ENCODE peak calls at places on chromosomes 3 and 15, in nine cellular contexts. One of them, this sample, is unnamed.

GRCh38 chr3:23738946-23739345 is 66.8 kb upstream of the UBE2E1 start:
- DNase-seq in NCI-H1092: no peak
- DNase-seq in fibroblast of mammary gland: peak
- DNase-seq in HEK293T: no peak
- DNase-seq in AG04450: no peak
- DNase-seq in astrocyte of the spinal cord: no peak
- DNase-seq in T47D: no peak
- DNase-seq in KG1: no peak
- DNase-seq in esophagus muscularis mucosa: no peak
- DNase-seq in this sample: no peak

GRCh38 chr3:196336319-196337145 is 1.7 kb downstream of the TM4SF19 start:
- DNase-seq in HEK293T: no peak
- DNase-seq in esophagus muscularis mucosa: no peak
- DNase-seq in T47D: no peak
- DNase-seq in astrocyte of the spinal cord: no peak
- DNase-seq in NCI-H1092: no peak
- DNase-seq in AG04450: no peak
- DNase-seq in KG1: no peak
- DNase-seq in fibroblast of mammary gland: peak
- DNase-seq in this sample: no peak

GRCh38 chr3:127459891-127460290 is 130.6 kb downstream of the TPRA1 start:
- DNase-seq in AG04450: no peak
- DNase-seq in fibroblast of mammary gland: no peak
- DNase-seq in astrocyte of the spinal cord: no peak
- DNase-seq in NCI-H1092: no peak
- DNase-seq in KG1: no peak
- DNase-seq in HEK293T: no peak
- DNase-seq in esophagus muscularis mucosa: no peak
- DNase-seq in T47D: no peak
- DNase-seq in this sample: no peak

GRCh38 chr3:11246663-11246970 is 25.6 kb upstream of the ATG7 start:
- DNase-seq in fibroblast of mammary gland: no peak
- DNase-seq in T47D: no peak
- DNase-seq in HEK293T: no peak
- DNase-seq in astrocyte of the spinal cord: no peak
- DNase-seq in NCI-H1092: no peak
- DNase-seq in esophagus muscularis mucosa: no peak
- DNase-seq in KG1: no peak
- DNase-seq in AG04450: no peak
- DNase-seq in this sample: no peak

GRCh38 chr3:23055733-23056376 is 147.3 kb upstream of the UBE2E2 start:
- DNase-seq in fibroblast of mammary gland: peak
- DNase-seq in T47D: no peak
- DNase-seq in AG04450: peak
- DNase-seq in esophagus muscularis mucosa: no peak
- DNase-seq in HEK293T: no peak
- DNase-seq in astrocyte of the spinal cord: peak
- DNase-seq in NCI-H1092: no peak
- DNase-seq in KG1: no peak
- DNase-seq in this sample: no peak

GRCh38 chr3:160401301-160402095 is 2.0 kb downstream of the SMC4 start:
- DNase-seq in T47D: peak
- DNase-seq in AG04450: peak
- DNase-seq in NCI-H1092: no peak
- DNase-seq in astrocyte of the spinal cord: peak
- DNase-seq in HEK293T: no peak
- DNase-seq in fibroblast of mammary gland: peak
- DNase-seq in KG1: no peak
- DNase-seq in esophagus muscularis mucosa: no peak
- DNase-seq in this sample: no peak

GRCh38 chr3:155790272-155790918 is 15.7 kb downstream of the C3orf33 start:
- DNase-seq in astrocyte of the spinal cord: no peak
- DNase-seq in HEK293T: no peak
- DNase-seq in T47D: no peak
- DNase-seq in fibroblast of mammary gland: no peak
- DNase-seq in KG1: no peak
- DNase-seq in AG04450: no peak
- DNase-seq in esophagus muscularis mucosa: no peak
- DNase-seq in NCI-H1092: no peak
- DNase-seq in this sample: no peak

GRCh38 chr3:63232764-63233396 is 45.2 kb upstream of the SYNPR start:
- DNase-seq in fibroblast of mammary gland: peak
- DNase-seq in NCI-H1092: no peak
- DNase-seq in KG1: no peak
- DNase-seq in AG04450: no peak
- DNase-seq in esophagus muscularis mucosa: no peak
- DNase-seq in astrocyte of the spinal cord: peak
- DNase-seq in T47D: no peak
- DNase-seq in HEK293T: no peak
- DNase-seq in this sample: no peak

GRCh38 chr15:84887928-84888327 is 3.5 kb downstream of the SLC28A1 start:
- DNase-seq in NCI-H1092: no peak
- DNase-seq in KG1: no peak
- DNase-seq in fibroblast of mammary gland: no peak
- DNase-seq in esophagus muscularis mucosa: no peak
- DNase-seq in T47D: no peak
- DNase-seq in AG04450: no peak
- DNase-seq in HEK293T: no peak
- DNase-seq in astrocyte of the spinal cord: no peak
- DNase-seq in this sample: no peak

GRCh38 chr3:60720696-60721228 is 530.5 kb downstream of the FHIT start:
- DNase-seq in AG04450: no peak
- DNase-seq in HEK293T: no peak
- DNase-seq in fibroblast of mammary gland: peak
- DNase-seq in esophagus muscularis mucosa: no peak
- DNase-seq in T47D: no peak
- DNase-seq in NCI-H1092: no peak
- DNase-seq in KG1: no peak
- DNase-seq in astrocyte of the spinal cord: no peak
- DNase-seq in this sample: no peak

GRCh38 chr3:161272524-161272923 is 51.4 kb downstream of the NMD3 start:
- DNase-seq in astrocyte of the spinal cord: no peak
- DNase-seq in AG04450: no peak
- DNase-seq in KG1: no peak
- DNase-seq in T47D: no peak
- DNase-seq in NCI-H1092: no peak
- DNase-seq in HEK293T: no peak
- DNase-seq in esophagus muscularis mucosa: no peak
- DNase-seq in fibroblast of mammary gland: no peak
- DNase-seq in this sample: no peak

GRCh38 chr15:70451861-70452653 is 311.3 kb downstream of the UACA start:
- DNase-seq in HEK293T: no peak
- DNase-seq in NCI-H1092: no peak
- DNase-seq in esophagus muscularis mucosa: no peak
- DNase-seq in fibroblast of mammary gland: no peak
- DNase-seq in KG1: no peak
- DNase-seq in T47D: no peak
- DNase-seq in AG04450: no peak
- DNase-seq in astrocyte of the spinal cord: no peak
- DNase-seq in this sample: peak

GRCh38 chr3:150467381-150467780 is 59.3 kb downstream of the TSC22D2 start:
- DNase-seq in NCI-H1092: no peak
- DNase-seq in KG1: no peak
- DNase-seq in AG04450: no peak
- DNase-seq in HEK293T: no peak
- DNase-seq in fibroblast of mammary gland: no peak
- DNase-seq in T47D: no peak
- DNase-seq in astrocyte of the spinal cord: no peak
- DNase-seq in esophagus muscularis mucosa: no peak
- DNase-seq in this sample: no peak

GRCh38 chr3:73766599-73767378 is 142.0 kb upstream of the PDZRN3 start:
- DNase-seq in fibroblast of mammary gland: peak
- DNase-seq in esophagus muscularis mucosa: no peak
- DNase-seq in NCI-H1092: no peak
- DNase-seq in T47D: no peak
- DNase-seq in astrocyte of the spinal cord: peak
- DNase-seq in HEK293T: no peak
- DNase-seq in KG1: no peak
- DNase-seq in AG04450: peak
- DNase-seq in this sample: no peak